ENCODE peak calls at places on chromosomes 12 and 14, in four cellular contexts. F is GM12878, R is HepG2, Q is K562. X is an unnamed sample.

GRCh38 chr12:79370021-79370420 is 320.7 kb downstream of the PAWR start:
- DNase-seq in Q (no peak), R (no peak), F (no peak), X (no peak)

GRCh38 chr12:78470354-78471195 is 394.0 kb upstream of the SYT1 start:
- DNase-seq in F (no peak), R (peak), Q (no peak), X (peak)

GRCh38 chr12:48810817-48811453 is 7.4 kb upstream of the CACNB3 start:
- DNase-seq in R (peak), F (no peak), Q (no peak), X (no peak)

GRCh38 chr12:89059061-89059460 is 293.2 kb downstream of the DUSP6 start:
- DNase-seq in R (no peak), F (no peak), Q (no peak), X (no peak)

GRCh38 chr12:119802472-119802871 is 74.6 kb downstream of the CIT start:
- DNase-seq in Q (no peak), R (no peak), F (no peak), X (no peak)

GRCh38 chr12:104741072-104741471 is 217.0 kb downstream of the SLC41A2 start:
- DNase-seq in R (no peak), F (no peak), Q (no peak), X (no peak)

GRCh38 chr12:105067511-105068031 is 16.7 kb downstream of the ALDH1L2 start:
- DNase-seq in R (no peak), Q (no peak), F (no peak), X (no peak)

GRCh38 chr14:60662987-60663386 is 13.7 kb upstream of the SIX1 start:
- DNase-seq in F (no peak), R (no peak), Q (no peak), X (no peak)

GRCh38 chr12:120709976-120710804 is at the start of gene UNC119B:
- DNase-seq in F (no peak), Q (peak), R (no peak), X (peak)

GRCh38 chr14:96901227-96901626 is 104.0 kb downstream of the VRK1 start:
- DNase-seq in R (no peak), F (peak), Q (no peak), X (no peak)

GRCh38 chr14:94113490-94113889 is 3.0 kb downstream of the IFI27 start:
- DNase-seq in R (no peak), Q (no peak), F (no peak), X (no peak)

GRCh38 chr14:34460841-34461240 is 1.2 kb downstream of the SPTSSA start:
- DNase-seq in R (peak), F (no peak), Q (no peak), X (no peak)

GRCh38 chr14:74712499-74713394 is at the start of the genes AREL1 and FCF1:
- DNase-seq in Q (peak), R (peak), F (peak), X (peak)

GRCh38 chr14:69567563-69567962 is 7.1 kb downstream of the CCDC177 start:
- DNase-seq in Q (no peak), F (no peak), R (no peak), X (no peak)

DNA sequence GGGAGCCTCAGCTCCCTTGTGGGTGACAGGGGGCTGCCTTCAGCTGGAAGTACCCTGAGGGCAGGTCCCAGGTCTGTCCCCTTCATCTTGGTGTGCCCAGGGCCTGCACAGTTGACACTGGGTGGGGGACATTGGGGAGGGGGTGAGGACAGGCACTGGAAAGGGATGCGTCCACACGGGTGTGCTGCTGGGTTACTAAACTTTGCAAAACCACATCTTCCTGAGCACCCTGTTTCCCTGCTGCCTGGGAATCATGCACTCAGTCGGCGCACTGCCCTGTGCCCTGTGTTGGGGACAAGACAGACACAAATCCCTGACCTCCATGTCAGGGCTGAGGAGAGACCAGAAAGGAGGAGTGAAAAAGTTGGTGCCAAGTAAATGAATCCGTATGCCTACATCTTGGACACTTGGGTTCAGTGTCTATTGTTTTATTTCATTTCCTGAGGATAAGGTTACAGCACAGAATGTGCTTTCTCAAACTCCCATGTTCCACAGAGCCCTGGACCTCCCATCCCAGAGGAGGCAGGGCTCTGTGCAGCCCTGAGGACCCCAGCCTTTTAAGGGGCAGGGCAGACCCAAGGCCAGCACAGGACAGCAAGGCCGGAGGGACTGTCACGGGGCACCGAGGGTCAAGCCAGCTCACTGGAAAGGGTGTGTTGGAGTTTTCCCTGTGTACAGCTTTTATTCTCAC is 2.9 kb upstream of the SLC25A29 start:
- DNase-seq in F (no peak), Q (no peak), R (no peak), X (no peak)
- TF ChIP-seq NR2C2 in F (no peak), Q (no peak), R (no peak), X (no peak)

GRCh38 chr12:6777386-6777785 is 5.1 kb downstream of the LAG3 start:
- DNase-seq in F (no peak), Q (no peak), R (no peak), X (no peak)
- TF ChIP-seq ESRRA in F (no peak), Q (no peak), R (no peak), X (no peak)

GRCh38 chr14:22978873-22979671 is 3.3 kb downstream of the AJUBA start:
- DNase-seq in F (no peak), Q (no peak), R (no peak), X (no peak)
- TF ChIP-seq MAX in F (no peak), Q (no peak), R (no peak), X (no peak)

GRCh38 chr12:64670856-64671639 is 60.8 kb downstream of the RASSF3 start:
- DNase-seq in F (no peak), Q (no peak), R (no peak), X (no peak)
- TF ChIP-seq NR2C2 in F (no peak), Q (no peak), R (no peak), X (no peak)

GRCh38 chr12:54981796-54982195 is 2.8 kb downstream of the TESPA1 start:
- DNase-seq in Q (no peak), F (no peak), R (no peak), X (no peak)
- TF ChIP-seq ESRRA in Q (no peak), F (no peak), R (no peak), X (no peak)

GRCh38 chr12:15522574-15523187 is 200.4 kb downstream of the PTPRO start:
- DNase-seq in Q (no peak), F (no peak), R (peak), X (no peak)
- TF ChIP-seq MAX in Q (no peak), F (no peak), R (no peak), X (no peak)